ENCODE peak calls at places on chromosome 5, in four cellular contexts. W, Q, Z and P are unnamed samples.

GRCh38 chr5:171857537-171857936 is 71.9 kb downstream of the SMIM23 start:
- DNase-seq in Q (peak; percentile 91), Z (no peak), W (peak; percentile 70), P (peak; percentile 60)

GRCh38 chr5:100799166-100799565 is 103.9 kb downstream of the ST8SIA4 start:
- DNase-seq in Z (no peak), Q (no peak), W (no peak), P (no peak)

GRCh38 chr5:82106806-82107205 is 135.0 kb downstream of the ATG10 start:
- DNase-seq in Z (no peak), Q (peak; percentile 8), W (peak; percentile 3), P (no peak)

GRCh38 chr5:69492391-69493234 is at the start of gene OCLN:
- DNase-seq in Z (no peak), W (no peak), Q (peak; percentile 94), P (peak; percentile 98)

GRCh38 chr5:73624888-73625287 is 1.1 kb upstream of the ARHGEF28 start:
- DNase-seq in Q (no peak), Z (no peak), W (no peak), P (peak; percentile 42)

GRCh38 chr5:79488775-79489174 is 25.2 kb downstream of the HOMER1 start:
- DNase-seq in Z (no peak), W (peak; percentile 3), Q (no peak), P (no peak)

GRCh38 chr5:69048233-69048632 is 45.6 kb upstream of the SLC30A5 start:
- DNase-seq in Q (peak; percentile 49), Z (no peak), W (peak; percentile 7), P (no peak)

GRCh38 chr5:93800988-93801811 is 59.8 kb upstream of the POU5F2 start:
- DNase-seq in Q (peak; percentile 35), W (peak; percentile 81), Z (peak; percentile 28), P (peak; percentile 11)

GRCh38 chr5:80884851-80885697 is 75.1 kb upstream of the RASGRF2 start:
- DNase-seq in Q (no peak), Z (no peak), W (no peak), P (no peak)

GRCh38 chr5:172282277-172283019 is 1.1 kb downstream of the UBTD2 start:
- DNase-seq in Q (no peak), Z (no peak), W (no peak), P (no peak)

GRCh38 chr5:179272326-179273073 is 72.8 kb downstream of the ADAMTS2 start:
- DNase-seq in Q (no peak), W (no peak), Z (no peak), P (no peak)

GRCh38 chr5:137461636-137462596 is 37.2 kb downstream of the SPOCK1 start:
- DNase-seq in W (no peak), Z (no peak), Q (peak; percentile 31), P (peak; percentile 29)

GRCh38 chr5:133391349-133392136 is 220.8 kb downstream of the FSTL4 start:
- DNase-seq in W (no peak), Q (no peak), Z (no peak), P (no peak)

GRCh38 chr5:30194595-30194994 is 998.9 kb upstream of the CDH6 start:
- DNase-seq in Q (no peak), W (no peak), Z (no peak), P (no peak)

GRCh38 chr5:63128018-63128417 is 549.4 kb downstream of the LRRC70 start:
- DNase-seq in W (no peak), Q (no peak), Z (no peak), P (no peak)

GRCh38 chr5:35956429-35956828 is 18.0 kb upstream of the CAPSL start:
- DNase-seq in Q (no peak), W (no peak), Z (no peak), P (no peak)

GRCh38 chr5:158224200-158224599 is 365.3 kb upstream of the CLINT1 start:
- DNase-seq in Q (no peak), W (no peak), Z (no peak), P (no peak)

GRCh38 chr5:1865486-1865885 is 17.2 kb downstream of the IRX4 start:
- DNase-seq in Z (no peak), Q (no peak), W (no peak), P (no peak)

GRCh38 chr5:6465831-6466790 is 17.5 kb downstream of the UBE2QL1 start:
- DNase-seq in Q (no peak), W (no peak), Z (no peak), P (no peak)

GRCh38 chr5:36888303-36888702 is 11.7 kb downstream of the NIPBL start:
- DNase-seq in Q (no peak), Z (no peak), W (no peak), P (no peak)

GRCh38 chr5:84605246-84605645 is 220.6 kb upstream of the EDIL3 start:
- DNase-seq in W (no peak), Z (no peak), Q (no peak), P (no peak)

GRCh38 chr5:139156814-139157213 is 41.4 kb downstream of the SIL1 start:
- DNase-seq in Z (no peak), W (no peak), Q (no peak), P (no peak)

GRCh38 chr5:66987949-66988838 is 208.4 kb downstream of the CD180 start:
- DNase-seq in Z (no peak), W (no peak), Q (peak; percentile 63), P (peak; percentile 26)

GRCh38 chr5:33375900-33376299 is 64.9 kb upstream of the TARS1 start:
- DNase-seq in Q (no peak), Z (no peak), W (no peak), P (no peak)

GRCh38 chr5:149267241-149267973 is 4.3 kb upstream of the AFAP1L1 start:
- DNase-seq in W (no peak), Q (no peak), Z (no peak), P (no peak)

GRCh38 chr5:56449071-56449470 is 215.9 kb upstream of the ANKRD55 start:
- DNase-seq in Z (no peak), Q (no peak), W (no peak), P (no peak)

GRCh38 chr5:169071-169727 is 22.1 kb upstream of the LRRC14B start:
- DNase-seq in Q (no peak), W (peak; percentile 84), Z (no peak), P (no peak)

GRCh38 chr5:135488727-135489465 is 36.7 kb upstream of the TIFAB start:
- DNase-seq in W (peak; percentile 75), Q (peak; percentile 91), Z (no peak), P (peak; percentile 97)

GRCh38 chr5:16759147-16759800 is 142.5 kb upstream of the RETREG1 start:
- DNase-seq in Z (no peak), Q (no peak), W (peak; percentile 73), P (no peak)

GRCh38 chr5:178992291-178992895 is 2.7 kb downstream of the GRM6 start:
- DNase-seq in Q (no peak), W (no peak), Z (no peak), P (no peak)

GRCh38 chr5:172093559-172093958 is 87.1 kb upstream of the FBXW11 start:
- DNase-seq in Z (no peak), Q (no peak), W (no peak), P (peak; percentile 35)

GRCh38 chr5:6736106-6736505 is 22.9 kb downstream of the TENT4A start:
- DNase-seq in Q (no peak), W (no peak), Z (no peak), P (no peak)

GRCh38 chr5:32147959-32148358 is 26.2 kb downstream of the GOLPH3 start:
- DNase-seq in Q (no peak), Z (no peak), W (no peak), P (no peak)

GRCh38 chr5:172505403-172505759 is 51.1 kb upstream of the SH3PXD2B start:
- DNase-seq in W (no peak), Z (no peak), Q (no peak), P (no peak)

GRCh38 chr5:55231476-55232193 is 1.8 kb downstream of the CCNO start:
- DNase-seq in Z (peak; percentile 20), W (peak; percentile 45), Q (peak; percentile 30), P (peak; percentile 63)

GRCh38 chr5:145697251-145698016 is 137.7 kb downstream of the PRELID2 start:
- DNase-seq in W (peak; percentile 70), Z (no peak), Q (peak; percentile 70), P (peak; percentile 2)
- H3K4me3 ChIP-seq in W (no peak overlapping the region), Z (no peak overlapping the region), Q (no peak overlapping the region), P (no peak overlapping the region)

GRCh38 chr5:91379602-91380490 is 3.3 kb downstream of the ARRDC3 start:
- DNase-seq in Q (peak; percentile 98), W (peak; percentile 93), Z (peak; percentile 94), P (peak; percentile 91)

GRCh38 chr5:91381774-91382492 is 1.2 kb downstream of the ARRDC3 start:
- DNase-seq in W (peak; percentile 94), Q (peak; percentile 94), Z (peak; percentile 73), P (peak; percentile 68)

GRCh38 chr5:91380491-91381133 is 2.5 kb downstream of the ARRDC3 start:
- DNase-seq in Z (peak; percentile 98), W (peak; percentile 94), Q (peak; percentile 98), P (peak; percentile 89)

GRCh38 chr5:91381134-91381773 is 1.9 kb downstream of the ARRDC3 start:
- DNase-seq in Z (no peak), Q (no peak), W (no peak), P (no peak)

DNA sequence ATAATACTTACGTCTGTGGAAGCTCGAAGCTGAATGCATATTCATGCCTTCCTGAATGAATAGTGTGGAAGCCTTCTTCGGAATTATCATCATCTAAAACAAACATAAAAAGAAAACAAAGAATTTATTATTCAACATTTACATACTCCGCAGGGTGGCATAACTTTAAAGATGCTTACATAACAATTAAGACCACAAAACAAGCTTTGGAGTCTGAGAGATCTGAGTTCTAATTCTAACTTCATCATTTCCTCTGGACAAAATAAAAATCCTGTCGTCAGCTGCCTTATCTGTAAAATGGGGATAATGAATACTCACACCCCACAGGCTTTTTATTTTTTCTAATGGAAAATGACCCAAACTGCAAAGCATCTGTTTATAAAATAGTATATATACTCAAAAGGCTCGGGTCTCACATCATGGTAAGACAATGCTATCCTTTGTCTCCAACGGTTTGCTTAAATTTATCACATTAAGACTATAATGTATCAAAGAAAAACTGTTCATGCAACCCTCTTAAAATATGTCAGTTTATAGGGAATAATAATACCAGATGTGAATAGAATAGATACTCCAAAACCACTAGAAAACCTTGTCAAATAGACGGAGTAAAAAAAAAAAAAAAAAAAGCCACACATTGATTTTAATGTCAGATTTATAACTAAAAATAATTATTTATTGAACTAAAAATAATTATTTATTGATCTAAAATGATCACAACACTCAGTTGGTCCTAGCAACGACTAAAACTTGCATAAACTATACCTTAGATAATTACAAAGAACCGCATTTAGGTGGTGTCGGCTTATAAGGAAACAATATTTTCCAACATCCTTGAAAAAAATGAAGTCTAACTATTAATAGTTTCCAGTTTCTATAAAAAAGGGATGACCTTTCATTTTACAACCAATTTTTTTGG is 4.2 kb downstream of the ARRDC3 start:
- DNase-seq in Q (peak; percentile 13), W (no peak), Z (no peak), P (no peak)
- H3K36me3 ChIP-seq in Q (no peaks in the 10 kb centered on the region), W (peaks cover 8% of the 10 kb centered on the region), Z (peaks cover 33% of the 10 kb centered on the region), P (peaks cover 9% of the 10 kb centered on the region)

DNA sequence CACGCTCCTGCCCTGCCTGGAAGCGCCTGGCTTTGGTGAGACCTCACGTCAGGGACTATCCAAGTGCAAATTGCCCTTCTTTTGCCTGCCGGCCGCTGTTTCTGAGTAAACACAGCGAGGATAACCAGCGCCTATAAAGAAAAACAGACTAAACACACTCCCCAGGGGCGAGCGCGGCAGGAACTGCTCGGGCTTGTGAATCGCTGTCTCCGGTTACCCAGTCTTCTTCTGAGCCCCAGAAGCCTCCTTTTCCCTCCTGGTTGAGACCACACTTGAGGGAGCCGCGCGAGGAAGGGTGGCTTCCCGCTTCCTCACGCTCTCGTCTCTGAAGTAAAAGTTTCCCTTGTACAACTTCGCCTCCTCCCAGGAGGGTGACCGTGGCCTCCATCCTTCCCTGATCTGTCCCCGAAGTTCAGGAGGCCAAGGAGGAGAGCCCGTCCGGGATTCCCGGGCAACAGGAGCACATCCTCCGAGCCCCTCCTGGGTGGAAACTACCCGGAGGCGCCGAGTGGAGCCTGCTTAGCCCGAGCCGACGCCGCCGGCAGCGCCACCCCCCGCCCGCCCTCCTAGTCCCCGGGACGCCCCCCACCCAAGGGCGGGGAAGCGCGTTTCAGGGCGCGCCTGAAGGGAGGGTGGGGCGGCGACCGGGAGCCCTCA is 1.0 kb downstream of the HCN1 start:
- DNase-seq in W (no peak), Q (peak; percentile 58), Z (no peak), P (peak; percentile 35)
- H3K4me3 ChIP-seq in W (no peak overlapping the region), Q (peak overlapping the region; percentile 6), Z (no peak overlapping the region), P (peak overlapping the region; percentile 52)

GRCh38 chr5:95526871-95527270 is 27.9 kb downstream of the SKIC3 start:
- DNase-seq in Q (no peak), Z (no peak), W (no peak), P (no peak)
- H3K36me3 ChIP-seq in Q (no peaks in the 10 kb centered on the region), Z (peaks cover 22% of the 10 kb centered on the region), W (peaks cover 10% of the 10 kb centered on the region), P (peaks cover 3% of the 10 kb centered on the region)